ENCODE peak calls at places on chromosomes 6 and 20, in seven cellular contexts. One of them, this sample, is unnamed.

GRCh38 chr6:36752187-36752885 is 54.7 kb downstream of the RAB44 start:
- DNase-seq in NCI-H69: peak
- DNase-seq in activated CD4-positive, alpha-beta memory T cell treated with anti-CD3 and anti-CD28 coated beads, Interleukin-2, amount 10 ng/mL, durations not matched to agents 7 days and 5 days: peak
- DNase-seq in stimulated activated CD4-positive, alpha-beta T cell treated with anti-CD3 and anti-CD28 coated beads, Interleukin-15, amount 100 ng/mL, for 1 hour: no peak
- DNase-seq in stimulated activated CD8-positive, alpha-beta memory T cell treated with anti-CD3 and anti-CD28 coated beads, Interleukin-7, amount 100 ng/mL, for 1 hour: no peak
- DNase-seq in right cardiac atrium: no peak
- DNase-seq in GM13976: no peak
- DNase-seq in this sample: no peak

GRCh38 chr20:8661229-8662023 is 407.5 kb upstream of the PLCB4 start:
- DNase-seq in NCI-H69: peak
- DNase-seq in activated CD4-positive, alpha-beta memory T cell treated with anti-CD3 and anti-CD28 coated beads, Interleukin-2, amount 10 ng/mL, durations not matched to agents 7 days and 5 days: no peak
- DNase-seq in stimulated activated CD4-positive, alpha-beta T cell treated with anti-CD3 and anti-CD28 coated beads, Interleukin-15, amount 100 ng/mL, for 1 hour: no peak
- DNase-seq in stimulated activated CD8-positive, alpha-beta memory T cell treated with anti-CD3 and anti-CD28 coated beads, Interleukin-7, amount 100 ng/mL, for 1 hour: no peak
- DNase-seq in right cardiac atrium: no peak
- DNase-seq in GM13976: no peak
- DNase-seq in this sample: no peak

GRCh38 chr6:1255646-1256365 is 56.1 kb upstream of the FOXQ1 start:
- DNase-seq in NCI-H69: no peak
- DNase-seq in activated CD4-positive, alpha-beta memory T cell treated with anti-CD3 and anti-CD28 coated beads, Interleukin-2, amount 10 ng/mL, durations not matched to agents 7 days and 5 days: no peak
- DNase-seq in stimulated activated CD4-positive, alpha-beta T cell treated with anti-CD3 and anti-CD28 coated beads, Interleukin-15, amount 100 ng/mL, for 1 hour: no peak
- DNase-seq in stimulated activated CD8-positive, alpha-beta memory T cell treated with anti-CD3 and anti-CD28 coated beads, Interleukin-7, amount 100 ng/mL, for 1 hour: no peak
- DNase-seq in right cardiac atrium: no peak
- DNase-seq in GM13976: no peak
- DNase-seq in this sample: no peak

GRCh38 chr6:5532941-5533340 is 271.6 kb downstream of the FARS2 start:
- DNase-seq in NCI-H69: no peak
- DNase-seq in activated CD4-positive, alpha-beta memory T cell treated with anti-CD3 and anti-CD28 coated beads, Interleukin-2, amount 10 ng/mL, durations not matched to agents 7 days and 5 days: no peak
- DNase-seq in stimulated activated CD4-positive, alpha-beta T cell treated with anti-CD3 and anti-CD28 coated beads, Interleukin-15, amount 100 ng/mL, for 1 hour: no peak
- DNase-seq in stimulated activated CD8-positive, alpha-beta memory T cell treated with anti-CD3 and anti-CD28 coated beads, Interleukin-7, amount 100 ng/mL, for 1 hour: no peak
- DNase-seq in right cardiac atrium: no peak
- DNase-seq in GM13976: no peak
- DNase-seq in this sample: no peak

GRCh38 chr6:132362318-132363185 is 38.7 kb downstream of the MOXD1 start:
- DNase-seq in NCI-H69: peak
- DNase-seq in activated CD4-positive, alpha-beta memory T cell treated with anti-CD3 and anti-CD28 coated beads, Interleukin-2, amount 10 ng/mL, durations not matched to agents 7 days and 5 days: no peak
- DNase-seq in stimulated activated CD4-positive, alpha-beta T cell treated with anti-CD3 and anti-CD28 coated beads, Interleukin-15, amount 100 ng/mL, for 1 hour: no peak
- DNase-seq in stimulated activated CD8-positive, alpha-beta memory T cell treated with anti-CD3 and anti-CD28 coated beads, Interleukin-7, amount 100 ng/mL, for 1 hour: no peak
- DNase-seq in right cardiac atrium: no peak
- DNase-seq in GM13976: no peak
- DNase-seq in this sample: no peak

GRCh38 chr6:134466751-134467525 is 149.0 kb upstream of the SGK1 start:
- DNase-seq in NCI-H69: peak
- DNase-seq in activated CD4-positive, alpha-beta memory T cell treated with anti-CD3 and anti-CD28 coated beads, Interleukin-2, amount 10 ng/mL, durations not matched to agents 7 days and 5 days: no peak
- DNase-seq in stimulated activated CD4-positive, alpha-beta T cell treated with anti-CD3 and anti-CD28 coated beads, Interleukin-15, amount 100 ng/mL, for 1 hour: no peak
- DNase-seq in stimulated activated CD8-positive, alpha-beta memory T cell treated with anti-CD3 and anti-CD28 coated beads, Interleukin-7, amount 100 ng/mL, for 1 hour: no peak
- DNase-seq in right cardiac atrium: no peak
- DNase-seq in GM13976: no peak
- DNase-seq in this sample: no peak

GRCh38 chr20:31698803-31699718 is 23.6 kb downstream of the BCL2L1 start:
- DNase-seq in NCI-H69: peak
- DNase-seq in activated CD4-positive, alpha-beta memory T cell treated with anti-CD3 and anti-CD28 coated beads, Interleukin-2, amount 10 ng/mL, durations not matched to agents 7 days and 5 days: peak
- DNase-seq in stimulated activated CD4-positive, alpha-beta T cell treated with anti-CD3 and anti-CD28 coated beads, Interleukin-15, amount 100 ng/mL, for 1 hour: no peak
- DNase-seq in stimulated activated CD8-positive, alpha-beta memory T cell treated with anti-CD3 and anti-CD28 coated beads, Interleukin-7, amount 100 ng/mL, for 1 hour: no peak
- DNase-seq in right cardiac atrium: peak
- DNase-seq in GM13976: peak
- DNase-seq in this sample: no peak

GRCh38 chr6:14930366-14930989 is 315.4 kb upstream of the JARID2 start:
- DNase-seq in NCI-H69: peak
- DNase-seq in activated CD4-positive, alpha-beta memory T cell treated with anti-CD3 and anti-CD28 coated beads, Interleukin-2, amount 10 ng/mL, durations not matched to agents 7 days and 5 days: no peak
- DNase-seq in stimulated activated CD4-positive, alpha-beta T cell treated with anti-CD3 and anti-CD28 coated beads, Interleukin-15, amount 100 ng/mL, for 1 hour: no peak
- DNase-seq in stimulated activated CD8-positive, alpha-beta memory T cell treated with anti-CD3 and anti-CD28 coated beads, Interleukin-7, amount 100 ng/mL, for 1 hour: no peak
- DNase-seq in right cardiac atrium: no peak
- DNase-seq in GM13976: no peak
- DNase-seq in this sample: no peak

GRCh38 chr20:5065489-5066383 is 54.0 kb downstream of the PCNA start:
- DNase-seq in NCI-H69: no peak
- DNase-seq in activated CD4-positive, alpha-beta memory T cell treated with anti-CD3 and anti-CD28 coated beads, Interleukin-2, amount 10 ng/mL, durations not matched to agents 7 days and 5 days: no peak
- DNase-seq in stimulated activated CD4-positive, alpha-beta T cell treated with anti-CD3 and anti-CD28 coated beads, Interleukin-15, amount 100 ng/mL, for 1 hour: no peak
- DNase-seq in stimulated activated CD8-positive, alpha-beta memory T cell treated with anti-CD3 and anti-CD28 coated beads, Interleukin-7, amount 100 ng/mL, for 1 hour: no peak
- DNase-seq in right cardiac atrium: peak
- DNase-seq in GM13976: no peak
- DNase-seq in this sample: no peak

GRCh38 chr20:34515484-34516037 is 661 bp upstream of the DYNLRB1 start:
- DNase-seq in NCI-H69: peak
- DNase-seq in activated CD4-positive, alpha-beta memory T cell treated with anti-CD3 and anti-CD28 coated beads, Interleukin-2, amount 10 ng/mL, durations not matched to agents 7 days and 5 days: peak
- DNase-seq in stimulated activated CD4-positive, alpha-beta T cell treated with anti-CD3 and anti-CD28 coated beads, Interleukin-15, amount 100 ng/mL, for 1 hour: peak
- DNase-seq in stimulated activated CD8-positive, alpha-beta memory T cell treated with anti-CD3 and anti-CD28 coated beads, Interleukin-7, amount 100 ng/mL, for 1 hour: peak
- DNase-seq in right cardiac atrium: peak
- DNase-seq in GM13976: peak
- DNase-seq in this sample: peak

GRCh38 chr20:50303573-50304500 is 113.2 kb downstream of the CEBPB start:
- DNase-seq in NCI-H69: peak
- DNase-seq in activated CD4-positive, alpha-beta memory T cell treated with anti-CD3 and anti-CD28 coated beads, Interleukin-2, amount 10 ng/mL, durations not matched to agents 7 days and 5 days: no peak
- DNase-seq in stimulated activated CD4-positive, alpha-beta T cell treated with anti-CD3 and anti-CD28 coated beads, Interleukin-15, amount 100 ng/mL, for 1 hour: no peak
- DNase-seq in stimulated activated CD8-positive, alpha-beta memory T cell treated with anti-CD3 and anti-CD28 coated beads, Interleukin-7, amount 100 ng/mL, for 1 hour: no peak
- DNase-seq in right cardiac atrium: peak
- DNase-seq in GM13976: no peak
- DNase-seq in this sample: no peak

GRCh38 chr20:37699202-37699601 is 5.4 kb downstream of the CTNNBL1 start:
- DNase-seq in NCI-H69: no peak
- DNase-seq in activated CD4-positive, alpha-beta memory T cell treated with anti-CD3 and anti-CD28 coated beads, Interleukin-2, amount 10 ng/mL, durations not matched to agents 7 days and 5 days: no peak
- DNase-seq in stimulated activated CD4-positive, alpha-beta T cell treated with anti-CD3 and anti-CD28 coated beads, Interleukin-15, amount 100 ng/mL, for 1 hour: no peak
- DNase-seq in stimulated activated CD8-positive, alpha-beta memory T cell treated with anti-CD3 and anti-CD28 coated beads, Interleukin-7, amount 100 ng/mL, for 1 hour: no peak
- DNase-seq in right cardiac atrium: peak
- DNase-seq in GM13976: no peak
- DNase-seq in this sample: no peak

GRCh38 chr20:10185741-10186558 is 32.7 kb upstream of the SNAP25 start:
- DNase-seq in NCI-H69: peak
- DNase-seq in activated CD4-positive, alpha-beta memory T cell treated with anti-CD3 and anti-CD28 coated beads, Interleukin-2, amount 10 ng/mL, durations not matched to agents 7 days and 5 days: no peak
- DNase-seq in stimulated activated CD4-positive, alpha-beta T cell treated with anti-CD3 and anti-CD28 coated beads, Interleukin-15, amount 100 ng/mL, for 1 hour: no peak
- DNase-seq in stimulated activated CD8-positive, alpha-beta memory T cell treated with anti-CD3 and anti-CD28 coated beads, Interleukin-7, amount 100 ng/mL, for 1 hour: no peak
- DNase-seq in right cardiac atrium: no peak
- DNase-seq in GM13976: no peak
- DNase-seq in this sample: no peak

GRCh38 chr6:132079286-132079685 is 128.1 kb upstream of the CCN2 start:
- DNase-seq in NCI-H69: no peak
- DNase-seq in activated CD4-positive, alpha-beta memory T cell treated with anti-CD3 and anti-CD28 coated beads, Interleukin-2, amount 10 ng/mL, durations not matched to agents 7 days and 5 days: no peak
- DNase-seq in stimulated activated CD4-positive, alpha-beta T cell treated with anti-CD3 and anti-CD28 coated beads, Interleukin-15, amount 100 ng/mL, for 1 hour: no peak
- DNase-seq in stimulated activated CD8-positive, alpha-beta memory T cell treated with anti-CD3 and anti-CD28 coated beads, Interleukin-7, amount 100 ng/mL, for 1 hour: no peak
- DNase-seq in right cardiac atrium: no peak
- DNase-seq in GM13976: no peak
- DNase-seq in this sample: no peak

GRCh38 chr20:25508083-25508770 is 77.1 kb downstream of the NINL start:
- DNase-seq in NCI-H69: peak
- DNase-seq in activated CD4-positive, alpha-beta memory T cell treated with anti-CD3 and anti-CD28 coated beads, Interleukin-2, amount 10 ng/mL, durations not matched to agents 7 days and 5 days: no peak
- DNase-seq in stimulated activated CD4-positive, alpha-beta T cell treated with anti-CD3 and anti-CD28 coated beads, Interleukin-15, amount 100 ng/mL, for 1 hour: no peak
- DNase-seq in stimulated activated CD8-positive, alpha-beta memory T cell treated with anti-CD3 and anti-CD28 coated beads, Interleukin-7, amount 100 ng/mL, for 1 hour: no peak
- DNase-seq in right cardiac atrium: no peak
- DNase-seq in GM13976: no peak
- DNase-seq in this sample: no peak

GRCh38 chr6:160971151-160971550 is 20.4 kb upstream of the MAP3K4 start:
- DNase-seq in NCI-H69: no peak
- DNase-seq in activated CD4-positive, alpha-beta memory T cell treated with anti-CD3 and anti-CD28 coated beads, Interleukin-2, amount 10 ng/mL, durations not matched to agents 7 days and 5 days: no peak
- DNase-seq in stimulated activated CD4-positive, alpha-beta T cell treated with anti-CD3 and anti-CD28 coated beads, Interleukin-15, amount 100 ng/mL, for 1 hour: no peak
- DNase-seq in stimulated activated CD8-positive, alpha-beta memory T cell treated with anti-CD3 and anti-CD28 coated beads, Interleukin-7, amount 100 ng/mL, for 1 hour: no peak
- DNase-seq in right cardiac atrium: no peak
- DNase-seq in GM13976: no peak
- DNase-seq in this sample: no peak

GRCh38 chr6:13526718-13527668 is 39.6 kb upstream of the GFOD1 start:
- DNase-seq in NCI-H69: peak
- DNase-seq in activated CD4-positive, alpha-beta memory T cell treated with anti-CD3 and anti-CD28 coated beads, Interleukin-2, amount 10 ng/mL, durations not matched to agents 7 days and 5 days: no peak
- DNase-seq in stimulated activated CD4-positive, alpha-beta T cell treated with anti-CD3 and anti-CD28 coated beads, Interleukin-15, amount 100 ng/mL, for 1 hour: no peak
- DNase-seq in stimulated activated CD8-positive, alpha-beta memory T cell treated with anti-CD3 and anti-CD28 coated beads, Interleukin-7, amount 100 ng/mL, for 1 hour: no peak
- DNase-seq in right cardiac atrium: peak
- DNase-seq in GM13976: no peak
- DNase-seq in this sample: peak

GRCh38 chr20:15248618-15249395 is 911.4 kb upstream of the FLRT3 start:
- DNase-seq in NCI-H69: no peak
- DNase-seq in activated CD4-positive, alpha-beta memory T cell treated with anti-CD3 and anti-CD28 coated beads, Interleukin-2, amount 10 ng/mL, durations not matched to agents 7 days and 5 days: no peak
- DNase-seq in stimulated activated CD4-positive, alpha-beta T cell treated with anti-CD3 and anti-CD28 coated beads, Interleukin-15, amount 100 ng/mL, for 1 hour: no peak
- DNase-seq in stimulated activated CD8-positive, alpha-beta memory T cell treated with anti-CD3 and anti-CD28 coated beads, Interleukin-7, amount 100 ng/mL, for 1 hour: no peak
- DNase-seq in right cardiac atrium: no peak
- DNase-seq in GM13976: no peak
- DNase-seq in this sample: no peak

GRCh38 chr6:79601020-79601609 is 30.0 kb upstream of the SH3BGRL2 start:
- DNase-seq in NCI-H69: peak
- DNase-seq in activated CD4-positive, alpha-beta memory T cell treated with anti-CD3 and anti-CD28 coated beads, Interleukin-2, amount 10 ng/mL, durations not matched to agents 7 days and 5 days: no peak
- DNase-seq in stimulated activated CD4-positive, alpha-beta T cell treated with anti-CD3 and anti-CD28 coated beads, Interleukin-15, amount 100 ng/mL, for 1 hour: no peak
- DNase-seq in stimulated activated CD8-positive, alpha-beta memory T cell treated with anti-CD3 and anti-CD28 coated beads, Interleukin-7, amount 100 ng/mL, for 1 hour: no peak
- DNase-seq in right cardiac atrium: no peak
- DNase-seq in GM13976: no peak
- DNase-seq in this sample: no peak

GRCh38 chr6:84766796-84767590 is 2.6 kb upstream of the TBX18 start:
- DNase-seq in NCI-H69: no peak
- DNase-seq in activated CD4-positive, alpha-beta memory T cell treated with anti-CD3 and anti-CD28 coated beads, Interleukin-2, amount 10 ng/mL, durations not matched to agents 7 days and 5 days: no peak
- DNase-seq in stimulated activated CD4-positive, alpha-beta T cell treated with anti-CD3 and anti-CD28 coated beads, Interleukin-15, amount 100 ng/mL, for 1 hour: no peak
- DNase-seq in stimulated activated CD8-positive, alpha-beta memory T cell treated with anti-CD3 and anti-CD28 coated beads, Interleukin-7, amount 100 ng/mL, for 1 hour: no peak
- DNase-seq in right cardiac atrium: peak
- DNase-seq in GM13976: no peak
- DNase-seq in this sample: no peak

GRCh38 chr6:139882234-139882633 is 507.8 kb upstream of the CITED2 start:
- DNase-seq in NCI-H69: peak
- DNase-seq in activated CD4-positive, alpha-beta memory T cell treated with anti-CD3 and anti-CD28 coated beads, Interleukin-2, amount 10 ng/mL, durations not matched to agents 7 days and 5 days: no peak
- DNase-seq in stimulated activated CD4-positive, alpha-beta T cell treated with anti-CD3 and anti-CD28 coated beads, Interleukin-15, amount 100 ng/mL, for 1 hour: no peak
- DNase-seq in stimulated activated CD8-positive, alpha-beta memory T cell treated with anti-CD3 and anti-CD28 coated beads, Interleukin-7, amount 100 ng/mL, for 1 hour: no peak
- DNase-seq in right cardiac atrium: no peak
- DNase-seq in GM13976: no peak
- DNase-seq in this sample: no peak

GRCh38 chr6:46453756-46454316 is 37.4 kb downstream of the RCAN2 start:
- DNase-seq in NCI-H69: no peak
- DNase-seq in activated CD4-positive, alpha-beta memory T cell treated with anti-CD3 and anti-CD28 coated beads, Interleukin-2, amount 10 ng/mL, durations not matched to agents 7 days and 5 days: no peak
- DNase-seq in stimulated activated CD4-positive, alpha-beta T cell treated with anti-CD3 and anti-CD28 coated beads, Interleukin-15, amount 100 ng/mL, for 1 hour: no peak
- DNase-seq in stimulated activated CD8-positive, alpha-beta memory T cell treated with anti-CD3 and anti-CD28 coated beads, Interleukin-7, amount 100 ng/mL, for 1 hour: no peak
- DNase-seq in right cardiac atrium: no peak
- DNase-seq in GM13976: no peak
- DNase-seq in this sample: no peak

GRCh38 chr20:39880890-39881289 is 808.1 kb downstream of the MAFB start:
- DNase-seq in NCI-H69: peak
- DNase-seq in activated CD4-positive, alpha-beta memory T cell treated with anti-CD3 and anti-CD28 coated beads, Interleukin-2, amount 10 ng/mL, durations not matched to agents 7 days and 5 days: no peak
- DNase-seq in stimulated activated CD4-positive, alpha-beta T cell treated with anti-CD3 and anti-CD28 coated beads, Interleukin-15, amount 100 ng/mL, for 1 hour: no peak
- DNase-seq in stimulated activated CD8-positive, alpha-beta memory T cell treated with anti-CD3 and anti-CD28 coated beads, Interleukin-7, amount 100 ng/mL, for 1 hour: no peak
- DNase-seq in right cardiac atrium: no peak
- DNase-seq in GM13976: no peak
- DNase-seq in this sample: no peak

GRCh38 chr20:26324177-26324576 is 627.5 kb upstream of the ZNF337 start:
- DNase-seq in NCI-H69: no peak
- DNase-seq in activated CD4-positive, alpha-beta memory T cell treated with anti-CD3 and anti-CD28 coated beads, Interleukin-2, amount 10 ng/mL, durations not matched to agents 7 days and 5 days: no peak
- DNase-seq in stimulated activated CD4-positive, alpha-beta T cell treated with anti-CD3 and anti-CD28 coated beads, Interleukin-15, amount 100 ng/mL, for 1 hour: no peak
- DNase-seq in stimulated activated CD8-positive, alpha-beta memory T cell treated with anti-CD3 and anti-CD28 coated beads, Interleukin-7, amount 100 ng/mL, for 1 hour: no peak
- DNase-seq in right cardiac atrium: no peak
- DNase-seq in GM13976: no peak
- DNase-seq in this sample: no peak

GRCh38 chr6:147322299-147323162 is 118.3 kb downstream of the STXBP5 start:
- DNase-seq in NCI-H69: no peak
- DNase-seq in activated CD4-positive, alpha-beta memory T cell treated with anti-CD3 and anti-CD28 coated beads, Interleukin-2, amount 10 ng/mL, durations not matched to agents 7 days and 5 days: peak
- DNase-seq in stimulated activated CD4-positive, alpha-beta T cell treated with anti-CD3 and anti-CD28 coated beads, Interleukin-15, amount 100 ng/mL, for 1 hour: no peak
- DNase-seq in stimulated activated CD8-positive, alpha-beta memory T cell treated with anti-CD3 and anti-CD28 coated beads, Interleukin-7, amount 100 ng/mL, for 1 hour: no peak
- DNase-seq in right cardiac atrium: no peak
- DNase-seq in GM13976: peak
- DNase-seq in this sample: peak

GRCh38 chr20:16362642-16363041 is 210.6 kb downstream of the KIF16B start:
- DNase-seq in NCI-H69: no peak
- DNase-seq in activated CD4-positive, alpha-beta memory T cell treated with anti-CD3 and anti-CD28 coated beads, Interleukin-2, amount 10 ng/mL, durations not matched to agents 7 days and 5 days: no peak
- DNase-seq in stimulated activated CD4-positive, alpha-beta T cell treated with anti-CD3 and anti-CD28 coated beads, Interleukin-15, amount 100 ng/mL, for 1 hour: no peak
- DNase-seq in stimulated activated CD8-positive, alpha-beta memory T cell treated with anti-CD3 and anti-CD28 coated beads, Interleukin-7, amount 100 ng/mL, for 1 hour: no peak
- DNase-seq in right cardiac atrium: no peak
- DNase-seq in GM13976: no peak
- DNase-seq in this sample: no peak

GRCh38 chr6:19851273-19852089 is 14.3 kb downstream of the ID4 start:
- DNase-seq in NCI-H69: peak
- DNase-seq in activated CD4-positive, alpha-beta memory T cell treated with anti-CD3 and anti-CD28 coated beads, Interleukin-2, amount 10 ng/mL, durations not matched to agents 7 days and 5 days: no peak
- DNase-seq in stimulated activated CD4-positive, alpha-beta T cell treated with anti-CD3 and anti-CD28 coated beads, Interleukin-15, amount 100 ng/mL, for 1 hour: no peak
- DNase-seq in stimulated activated CD8-positive, alpha-beta memory T cell treated with anti-CD3 and anti-CD28 coated beads, Interleukin-7, amount 100 ng/mL, for 1 hour: no peak
- DNase-seq in right cardiac atrium: no peak
- DNase-seq in GM13976: peak
- DNase-seq in this sample: no peak

GRCh38 chr6:54114991-54115390 is 3.7 kb downstream of the MLIP start:
- DNase-seq in NCI-H69: no peak
- DNase-seq in activated CD4-positive, alpha-beta memory T cell treated with anti-CD3 and anti-CD28 coated beads, Interleukin-2, amount 10 ng/mL, durations not matched to agents 7 days and 5 days: no peak
- DNase-seq in stimulated activated CD4-positive, alpha-beta T cell treated with anti-CD3 and anti-CD28 coated beads, Interleukin-15, amount 100 ng/mL, for 1 hour: no peak
- DNase-seq in stimulated activated CD8-positive, alpha-beta memory T cell treated with anti-CD3 and anti-CD28 coated beads, Interleukin-7, amount 100 ng/mL, for 1 hour: no peak
- DNase-seq in right cardiac atrium: no peak
- DNase-seq in GM13976: no peak
- DNase-seq in this sample: no peak

GRCh38 chr20:50916257-50916656 is 15.0 kb downstream of the ADNP start:
- DNase-seq in NCI-H69: no peak
- DNase-seq in activated CD4-positive, alpha-beta memory T cell treated with anti-CD3 and anti-CD28 coated beads, Interleukin-2, amount 10 ng/mL, durations not matched to agents 7 days and 5 days: no peak
- DNase-seq in stimulated activated CD4-positive, alpha-beta T cell treated with anti-CD3 and anti-CD28 coated beads, Interleukin-15, amount 100 ng/mL, for 1 hour: no peak
- DNase-seq in stimulated activated CD8-positive, alpha-beta memory T cell treated with anti-CD3 and anti-CD28 coated beads, Interleukin-7, amount 100 ng/mL, for 1 hour: no peak
- DNase-seq in right cardiac atrium: no peak
- DNase-seq in GM13976: no peak
- DNase-seq in this sample: no peak

GRCh38 chr6:29845405-29846006 is 17.9 kb downstream of the HLA-G start:
- DNase-seq in NCI-H69: peak
- DNase-seq in activated CD4-positive, alpha-beta memory T cell treated with anti-CD3 and anti-CD28 coated beads, Interleukin-2, amount 10 ng/mL, durations not matched to agents 7 days and 5 days: peak
- DNase-seq in stimulated activated CD4-positive, alpha-beta T cell treated with anti-CD3 and anti-CD28 coated beads, Interleukin-15, amount 100 ng/mL, for 1 hour: peak
- DNase-seq in stimulated activated CD8-positive, alpha-beta memory T cell treated with anti-CD3 and anti-CD28 coated beads, Interleukin-7, amount 100 ng/mL, for 1 hour: no peak
- DNase-seq in right cardiac atrium: no peak
- DNase-seq in GM13976: no peak
- DNase-seq in this sample: peak

GRCh38 chr6:54697423-54697822 is 149.1 kb upstream of the FAM83B start:
- DNase-seq in NCI-H69: peak
- DNase-seq in activated CD4-positive, alpha-beta memory T cell treated with anti-CD3 and anti-CD28 coated beads, Interleukin-2, amount 10 ng/mL, durations not matched to agents 7 days and 5 days: no peak
- DNase-seq in stimulated activated CD4-positive, alpha-beta T cell treated with anti-CD3 and anti-CD28 coated beads, Interleukin-15, amount 100 ng/mL, for 1 hour: no peak
- DNase-seq in stimulated activated CD8-positive, alpha-beta memory T cell treated with anti-CD3 and anti-CD28 coated beads, Interleukin-7, amount 100 ng/mL, for 1 hour: no peak
- DNase-seq in right cardiac atrium: no peak
- DNase-seq in GM13976: no peak
- DNase-seq in this sample: no peak

GRCh38 chr6:15413558-15414257 is 167.8 kb downstream of the JARID2 start:
- DNase-seq in NCI-H69: no peak
- DNase-seq in activated CD4-positive, alpha-beta memory T cell treated with anti-CD3 and anti-CD28 coated beads, Interleukin-2, amount 10 ng/mL, durations not matched to agents 7 days and 5 days: no peak
- DNase-seq in stimulated activated CD4-positive, alpha-beta T cell treated with anti-CD3 and anti-CD28 coated beads, Interleukin-15, amount 100 ng/mL, for 1 hour: no peak
- DNase-seq in stimulated activated CD8-positive, alpha-beta memory T cell treated with anti-CD3 and anti-CD28 coated beads, Interleukin-7, amount 100 ng/mL, for 1 hour: no peak
- DNase-seq in right cardiac atrium: no peak
- DNase-seq in GM13976: no peak
- DNase-seq in this sample: no peak

GRCh38 chr6:25202505-25202904 is 76.7 kb upstream of the CARMIL1 start:
- DNase-seq in NCI-H69: no peak
- DNase-seq in activated CD4-positive, alpha-beta memory T cell treated with anti-CD3 and anti-CD28 coated beads, Interleukin-2, amount 10 ng/mL, durations not matched to agents 7 days and 5 days: no peak
- DNase-seq in stimulated activated CD4-positive, alpha-beta T cell treated with anti-CD3 and anti-CD28 coated beads, Interleukin-15, amount 100 ng/mL, for 1 hour: no peak
- DNase-seq in stimulated activated CD8-positive, alpha-beta memory T cell treated with anti-CD3 and anti-CD28 coated beads, Interleukin-7, amount 100 ng/mL, for 1 hour: no peak
- DNase-seq in right cardiac atrium: no peak
- DNase-seq in GM13976: no peak
- DNase-seq in this sample: no peak

GRCh38 chr20:3436864-3437574 is 29.6 kb upstream of the DNAAF9 start:
- DNase-seq in NCI-H69: no peak
- DNase-seq in activated CD4-positive, alpha-beta memory T cell treated with anti-CD3 and anti-CD28 coated beads, Interleukin-2, amount 10 ng/mL, durations not matched to agents 7 days and 5 days: no peak
- DNase-seq in stimulated activated CD4-positive, alpha-beta T cell treated with anti-CD3 and anti-CD28 coated beads, Interleukin-15, amount 100 ng/mL, for 1 hour: no peak
- DNase-seq in stimulated activated CD8-positive, alpha-beta memory T cell treated with anti-CD3 and anti-CD28 coated beads, Interleukin-7, amount 100 ng/mL, for 1 hour: no peak
- DNase-seq in right cardiac atrium: no peak
- DNase-seq in GM13976: no peak
- DNase-seq in this sample: no peak

GRCh38 chr6:21384211-21384610 is 209.3 kb upstream of the SOX4 start:
- DNase-seq in NCI-H69: no peak
- DNase-seq in activated CD4-positive, alpha-beta memory T cell treated with anti-CD3 and anti-CD28 coated beads, Interleukin-2, amount 10 ng/mL, durations not matched to agents 7 days and 5 days: no peak
- DNase-seq in stimulated activated CD4-positive, alpha-beta T cell treated with anti-CD3 and anti-CD28 coated beads, Interleukin-15, amount 100 ng/mL, for 1 hour: no peak
- DNase-seq in stimulated activated CD8-positive, alpha-beta memory T cell treated with anti-CD3 and anti-CD28 coated beads, Interleukin-7, amount 100 ng/mL, for 1 hour: no peak
- DNase-seq in right cardiac atrium: no peak
- DNase-seq in GM13976: no peak
- DNase-seq in this sample: no peak

GRCh38 chr6:12605888-12606345 is 110.7 kb upstream of the PHACTR1 start:
- DNase-seq in NCI-H69: peak
- DNase-seq in activated CD4-positive, alpha-beta memory T cell treated with anti-CD3 and anti-CD28 coated beads, Interleukin-2, amount 10 ng/mL, durations not matched to agents 7 days and 5 days: peak
- DNase-seq in stimulated activated CD4-positive, alpha-beta T cell treated with anti-CD3 and anti-CD28 coated beads, Interleukin-15, amount 100 ng/mL, for 1 hour: no peak
- DNase-seq in stimulated activated CD8-positive, alpha-beta memory T cell treated with anti-CD3 and anti-CD28 coated beads, Interleukin-7, amount 100 ng/mL, for 1 hour: no peak
- DNase-seq in right cardiac atrium: no peak
- DNase-seq in GM13976: no peak
- DNase-seq in this sample: peak

GRCh38 chr6:119308994-119309657 is 40.4 kb downstream of the MAN1A1 start:
- DNase-seq in NCI-H69: peak
- DNase-seq in activated CD4-positive, alpha-beta memory T cell treated with anti-CD3 and anti-CD28 coated beads, Interleukin-2, amount 10 ng/mL, durations not matched to agents 7 days and 5 days: no peak
- DNase-seq in stimulated activated CD4-positive, alpha-beta T cell treated with anti-CD3 and anti-CD28 coated beads, Interleukin-15, amount 100 ng/mL, for 1 hour: no peak
- DNase-seq in stimulated activated CD8-positive, alpha-beta memory T cell treated with anti-CD3 and anti-CD28 coated beads, Interleukin-7, amount 100 ng/mL, for 1 hour: no peak
- DNase-seq in right cardiac atrium: no peak
- DNase-seq in GM13976: no peak
- DNase-seq in this sample: no peak

This sample was measured in GM12878.